ENCODE peak calls at places on chromosomes 5 and 9, in eight cellular contexts. G is heart left ventricle, Z is PC-3, Y is endothelial cell of umbilical vein, H is gastrocnemius medialis, V is neural progenitor cell, U is kidney, C is heart right ventricle. W is an unnamed sample. For H3K4me1, the result is how much of the 10 kb centered on the place peaks cover.

GRCh38 chr5:151719228-151719861 is 32.6 kb upstream of the SPARC start:
- DNase-seq in U (no peak), Z (peak), C (peak), V (peak), Y (peak), G (peak), H (peak), W (no peak)

GRCh38 chr9:105157178-105157583 is 87.3 kb upstream of the SLC44A1 start:
- DNase-seq in U (no peak), H (peak), V (peak), C (peak), Z (peak), Y (peak), G (peak), W (peak)

GRCh38 chr9:73780916-73781315 is 629.3 kb downstream of the ANXA1 start:
- DNase-seq in Z (peak), Y (no peak), U (no peak), C (no peak), V (no peak), G (no peak), H (no peak), W (no peak)

GRCh38 chr9:38440511-38440910 is 16.3 kb upstream of the IGFBPL1 start:
- DNase-seq in C (no peak), V (no peak), G (no peak), H (no peak), Y (no peak), Z (no peak), U (no peak), W (no peak)

GRCh38 chr5:160369990-160370712 is at the start of gene C1QTNF2:
- DNase-seq in U (peak), G (peak), Y (peak), V (peak), C (peak), Z (peak), H (no peak), W (peak)

GRCh38 chr5:21165344-21165743 is 1177.3 kb upstream of the CDH18 start:
- DNase-seq in G (no peak), V (no peak), H (no peak), Z (no peak), C (no peak), U (no peak), Y (no peak), W (no peak)

GRCh38 chr5:167626341-167627118 is 664.9 kb upstream of the WWC1 start:
- DNase-seq in Z (peak), G (no peak), H (no peak), Y (no peak), C (no peak), V (peak), U (no peak), W (no peak)

GRCh38 chr5:146785065-146785464 is 93.5 kb downstream of the PPP2R2B start:
- DNase-seq in Z (no peak), H (no peak), Y (no peak), U (no peak), V (no peak), G (peak), C (no peak), W (no peak)

GRCh38 chr9:134348404-134349155 is 22.3 kb downstream of the RXRA start:
- DNase-seq in Z (no peak), Y (no peak), U (no peak), G (no peak), C (no peak), H (no peak), V (no peak), W (no peak)

GRCh38 chr5:1944408-1944807 is 61.7 kb upstream of the IRX4 start:
- DNase-seq in H (no peak), V (peak), C (no peak), Y (no peak), Z (no peak), U (no peak), G (no peak), W (no peak)

GRCh38 chr5:142310803-142311202 is 14.0 kb downstream of the SPRY4 start:
- DNase-seq in V (no peak), Y (no peak), U (no peak), Z (no peak), H (no peak), G (no peak), C (no peak), W (no peak)

GRCh38 chr5:66238435-66238834 is 94.3 kb downstream of the SREK1 start:
- DNase-seq in C (no peak), Z (no peak), H (no peak), U (no peak), V (no peak), G (no peak), Y (no peak), W (no peak)

GRCh38 chr5:90709323-90710148 is 150.9 kb downstream of the ADGRV1 start:
- DNase-seq in C (peak), U (no peak), V (peak), H (no peak), Z (peak), G (peak), Y (peak), W (no peak)

GRCh38 chr5:43007911-43008368 is 32.2 kb downstream of the ANXA2R start:
- DNase-seq in Y (peak), Z (peak), U (peak), G (peak), H (peak), C (peak), V (peak), W (peak)

GRCh38 chr9:109939698-109940342 is 159.8 kb downstream of the PALM2AKAP2 start:
- DNase-seq in G (no peak), Z (no peak), H (no peak), V (no peak), U (no peak), Y (no peak), C (no peak), W (no peak)

GRCh38 chr9:136564379-136564988 is 18.6 kb upstream of the NOTCH1 start:
- DNase-seq in G (peak), Z (no peak), U (peak), C (peak), V (no peak), Y (no peak), H (peak), W (peak)

GRCh38 chr5:37840036-37840909 is at the start of gene GDNF:
- DNase-seq in G (peak), U (peak), H (peak), Z (peak), Y (peak), V (peak), C (no peak), W (no peak)

GRCh38 chr5:152883061-152883460 is 478.0 kb upstream of the NMUR2 start:
- DNase-seq in Y (no peak), C (peak), H (no peak), Z (no peak), U (no peak), V (no peak), G (no peak), W (no peak)

GRCh38 chr5:145915970-145916638 is 20.3 kb upstream of the SH3RF2 start:
- DNase-seq in G (no peak), U (no peak), Y (no peak), V (no peak), Z (no peak), C (no peak), H (no peak), W (no peak)

GRCh38 chr9:110744753-110745522 is 76.3 kb downstream of the MUSK start:
- DNase-seq in U (no peak), Y (peak), H (peak), C (peak), V (no peak), Z (peak), G (no peak), W (peak)

GRCh38 chr5:93930098-93930497 is 188.7 kb upstream of the POU5F2 start:
- DNase-seq in U (no peak), Z (no peak), Y (peak), V (no peak), G (no peak), C (no peak), H (no peak), W (no peak)

GRCh38 chr9:114002986-114003740 is 74.9 kb downstream of the AMBP start:
- DNase-seq in Y (peak), G (no peak), C (peak), Z (no peak), V (no peak), H (peak), U (peak), W (peak)

GRCh38 chr5:142981886-142982820 is 212.0 kb downstream of the ARHGAP26 start:
- DNase-seq in Y (peak), H (peak), G (peak), Z (peak), C (peak), V (peak), U (peak), W (no peak)

GRCh38 chr5:23588841-23589240 is 81.4 kb downstream of the PRDM9 start:
- DNase-seq in Z (no peak), Y (no peak), G (no peak), V (no peak), U (no peak), H (no peak), C (no peak), W (no peak)

GRCh38 chr9:110192531-110193326 is 15.2 kb downstream of the C9orf152 start:
- DNase-seq in V (no peak), H (no peak), Z (no peak), G (no peak), C (no peak), U (no peak), Y (peak), W (no peak)

GRCh38 chr9:122248448-122248865 is 16.2 kb downstream of the RBM18 start:
- DNase-seq in V (no peak), H (peak), G (no peak), Z (peak), Y (peak), U (no peak), C (no peak), W (no peak)

GRCh38 chr9:105187781-105188180 is 56.7 kb upstream of the SLC44A1 start:
- DNase-seq in H (no peak), V (no peak), C (no peak), Y (peak), Z (peak), G (no peak), U (no peak), W (no peak)

GRCh38 chr5:172920447-172920849 is 38.8 kb upstream of the RPL26L1 start:
- DNase-seq in V (no peak), Y (no peak), Z (peak), G (no peak), U (no peak), C (no peak), H (peak), W (no peak)

GRCh38 chr5:33180900-33181299 is 259.9 kb upstream of the TARS1 start:
- DNase-seq in C (peak), Z (peak), U (no peak), H (no peak), G (no peak), V (peak), Y (peak), W (no peak)

GRCh38 chr5:148833925-148834324 is 7.5 kb downstream of the ADRB2 start:
- DNase-seq in G (no peak), H (no peak), U (no peak), C (no peak), V (no peak), Z (no peak), Y (no peak), W (no peak)

DNA sequence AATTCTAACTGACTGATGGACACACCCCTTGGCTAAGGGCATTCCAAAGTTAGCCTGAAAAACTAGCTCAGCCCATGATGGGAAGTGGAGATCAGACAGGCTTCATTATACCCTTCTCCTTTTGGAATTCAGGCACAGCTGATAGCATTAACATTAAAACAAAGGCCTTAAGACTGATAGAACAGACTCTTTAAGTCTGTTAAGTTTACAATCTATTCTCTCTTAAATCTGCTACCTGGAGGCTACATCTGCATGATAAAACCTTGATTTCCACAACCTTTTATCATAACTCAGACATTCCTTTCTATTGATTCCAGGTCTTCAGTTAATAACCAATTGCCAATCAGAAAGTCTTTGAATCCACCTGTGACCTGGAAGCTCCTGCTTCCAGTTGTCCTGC is 281.4 kb downstream of the TUSC1 start:
- DNase-seq in G (no peak), U (no peak), Z (no peak), H (no peak), V (no peak), Y (no peak), C (no peak), W (no peak)
- H3K27ac ChIP-seq in G (no peak), U (no peak), Z (no peak), H (no peak), V (peak), Y (no peak), C (no peak), W (no peak)

DNA sequence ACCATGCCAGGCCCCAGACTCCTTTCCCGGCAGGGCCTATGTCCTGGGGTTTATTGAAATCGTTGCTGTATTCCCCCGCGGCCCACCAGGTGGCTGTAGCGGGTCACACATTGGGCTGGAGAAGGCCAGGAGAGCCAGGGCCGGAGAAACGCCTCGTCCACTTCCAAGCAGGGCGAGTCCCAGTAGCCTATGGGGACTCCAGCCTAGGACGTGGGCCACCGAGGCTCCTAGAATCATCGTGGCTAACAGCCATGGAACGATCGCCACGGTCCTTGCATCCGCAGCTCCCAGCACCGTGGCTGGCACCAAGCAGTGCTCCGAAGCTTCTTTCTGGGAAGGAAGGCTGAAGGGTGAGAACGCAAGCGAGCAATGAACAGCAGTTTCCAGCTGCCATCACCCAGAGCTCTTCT is 87.7 kb downstream of the ENTREP1 start:
- DNase-seq in Z (peak), G (peak), C (peak), U (peak), Y (peak), H (peak), V (peak), W (peak)
- TF ChIP-seq CTCF in Z (peak), G (peak), C (peak), U (peak), Y (peak), H (peak), V (peak), W (peak)

GRCh38 chr5:157266286-157267007 is 524 bp downstream of the CYFIP2 start:
- DNase-seq in Y (peak), G (no peak), V (peak), U (peak), Z (peak), H (no peak), C (no peak), W (no peak)
- H3K4me1 ChIP-seq in Y (under half), G (under half), V (under half), U (under half), Z (under half), H (under half), C (under half), W (under half)

GRCh38 chr5:179221877-179222220 is 123.4 kb downstream of the ADAMTS2 start:
- DNase-seq in G (peak), C (no peak), H (no peak), V (no peak), Z (no peak), Y (no peak), U (no peak), W (no peak)
- H3K27ac ChIP-seq in G (no peak), C (no peak), H (no peak), V (no peak), Z (no peak), Y (no peak), U (no peak), W (no peak)

DNA sequence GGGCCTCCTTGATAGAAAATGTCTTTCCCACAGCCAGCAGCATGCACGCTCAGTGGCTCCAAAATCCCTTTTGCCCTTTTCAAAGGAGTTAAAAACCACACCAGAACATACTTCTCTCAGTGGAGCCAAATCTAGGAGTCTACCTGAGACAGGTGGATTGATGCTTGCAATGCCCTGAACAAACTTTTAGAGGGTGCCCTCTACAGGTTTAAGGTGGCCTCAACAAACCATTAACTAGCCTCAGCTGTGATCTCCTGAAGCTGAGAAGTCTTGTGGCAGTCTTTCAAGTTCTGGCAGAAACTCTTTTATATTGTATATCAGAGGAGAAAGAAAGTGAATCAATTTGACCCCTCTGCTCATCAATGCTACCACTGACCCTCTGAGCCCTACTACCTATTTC is 125.4 kb downstream of the MED27 start:
- DNase-seq in Z (peak), H (no peak), Y (no peak), G (no peak), U (no peak), C (no peak), V (peak), W (no peak)
- TF ChIP-seq CTCF in Z (peak), H (no peak), Y (peak), G (no peak), U (no peak), C (no peak), V (peak), W (peak)

GRCh38 chr9:133129001-133129799 is 8.2 kb upstream of the RALGDS start:
- DNase-seq in U (peak), G (peak), C (no peak), Y (no peak), V (no peak), H (peak), Z (no peak), W (no peak)
- H3K4me1 ChIP-seq in U (under half), G (half or more), C (half or more), Y (under half), V (under half), H (half or more), Z (under half), W (under half)

GRCh38 chr5:113205807-113206206 is 229.0 kb downstream of the TSSK1B start:
- DNase-seq in Y (peak), G (peak), V (no peak), Z (peak), H (no peak), U (no peak), C (no peak), W (no peak)
- H3K27ac ChIP-seq in Y (no peak), G (no peak), V (no peak), Z (no peak), H (no peak), U (no peak), C (peak), W (no peak)

GRCh38 chr9:75918909-75919308 is 28.4 kb downstream of the PCSK5 start:
- DNase-seq in Y (no peak), H (no peak), U (no peak), C (no peak), V (no peak), Z (no peak), G (no peak), W (no peak)

GRCh38 chr9:75921403-75922127 is 31.1 kb downstream of the PCSK5 start:
- DNase-seq in G (no peak), V (no peak), Z (no peak), C (no peak), Y (no peak), H (no peak), U (no peak), W (no peak)

GRCh38 chr9:75914936-75915335 is 24.5 kb downstream of the PCSK5 start:
- DNase-seq in U (no peak), G (no peak), Z (no peak), Y (no peak), C (no peak), V (no peak), H (no peak), W (no peak)

GRCh38 chr9:75914002-75914401 is 23.5 kb downstream of the PCSK5 start:
- DNase-seq in H (no peak), C (no peak), V (no peak), Z (no peak), U (no peak), G (no peak), Y (no peak), W (no peak)

GRCh38 chr9:75918154-75918553 is 27.7 kb downstream of the PCSK5 start:
- DNase-seq in H (no peak), V (no peak), G (no peak), C (no peak), Y (no peak), U (no peak), Z (no peak), W (no peak)
- TF ChIP-seq CTCF in H (no peak), V (no peak), G (no peak), C (no peak), Y (no peak), U (no peak), Z (no peak), W (no peak)

W was measured in right atrium auricular region.